ENCODE peak calls at places on chromosomes 2 and 18, in seven cellular contexts. F, E, L, K, G, W and Z are unnamed samples.

GRCh38 chr18:13232971-13233565 is 14.5 kb downstream of the LDLRAD4 start:
- DNase-seq in K (no peak), W (no peak), G (no peak), F (no peak), E (no peak), L (no peak), Z (no peak)

GRCh38 chr2:45930396-45930792 is 278.9 kb downstream of the PRKCE start:
- DNase-seq in F (peak), W (no peak), K (no peak), L (no peak), G (no peak), E (no peak), Z (no peak)

GRCh38 chr2:142980246-142981068 is 103.0 kb downstream of the KYNU start:
- DNase-seq in E (no peak), K (no peak), W (no peak), F (peak), L (no peak), G (peak), Z (no peak)

GRCh38 chr2:88059979-88060906 is 4.7 kb upstream of the KRCC1 start:
- DNase-seq in W (no peak), L (no peak), K (no peak), G (peak), F (peak), E (peak), Z (no peak)

GRCh38 chr2:28430377-28430765 is 37.7 kb downstream of the FOSL2 start:
- DNase-seq in K (no peak), E (no peak), G (no peak), W (no peak), F (no peak), L (no peak), Z (no peak)

GRCh38 chr2:47056875-47057731 is 98.0 kb downstream of the STPG4 start:
- DNase-seq in F (no peak), L (no peak), E (no peak), G (no peak), K (no peak), W (no peak), Z (no peak)

GRCh38 chr2:175535631-175536030 is 354.1 kb upstream of the ATP5MC3 start:
- DNase-seq in W (no peak), K (no peak), G (no peak), L (no peak), E (no peak), F (no peak), Z (no peak)

GRCh38 chr2:215832791-215833190 is 180.6 kb downstream of the MREG start:
- DNase-seq in F (no peak), G (no peak), W (no peak), K (no peak), E (no peak), L (no peak), Z (no peak)

GRCh38 chr2:200596774-200597173 is 11.0 kb downstream of the AOX1 start:
- DNase-seq in E (no peak), K (no peak), G (no peak), F (no peak), W (no peak), L (no peak), Z (no peak)

GRCh38 chr18:36127866-36128845 is 984 bp downstream of the SLC39A6 start:
- DNase-seq in L (no peak), G (no peak), W (no peak), F (peak), K (no peak), E (no peak), Z (no peak)

GRCh38 chr18:9404565-9405060 is 70.0 kb downstream of the TWSG1 start:
- DNase-seq in L (no peak), F (no peak), K (no peak), G (no peak), W (no peak), E (no peak), Z (no peak)

GRCh38 chr2:104434363-104434792 is 419.5 kb upstream of the POU3F3 start:
- DNase-seq in F (no peak), E (no peak), G (peak), W (no peak), L (no peak), K (no peak), Z (no peak)

GRCh38 chr18:68714356-68714706 is 577 bp downstream of the TMX3 start:
- DNase-seq in W (peak), L (no peak), K (no peak), G (no peak), F (no peak), E (no peak), Z (no peak)

GRCh38 chr2:112164876-112165275 is 26.7 kb downstream of the FBLN7 start:
- DNase-seq in G (no peak), E (no peak), F (no peak), L (no peak), K (no peak), W (no peak), Z (no peak)

GRCh38 chr2:239579081-239579480 is 178.3 kb upstream of the HDAC4 start:
- DNase-seq in W (no peak), G (no peak), F (no peak), L (no peak), E (no peak), K (no peak), Z (no peak)

GRCh38 chr18:74084184-74084583 is 63.5 kb downstream of the FBXO15 start:
- DNase-seq in E (no peak), K (no peak), W (no peak), L (no peak), F (no peak), G (no peak), Z (no peak)

GRCh38 chr2:234165421-234165820 is 114.9 kb downstream of the SPP2 start:
- DNase-seq in G (no peak), L (peak), E (no peak), F (peak), K (no peak), W (no peak), Z (no peak)

GRCh38 chr2:15640291-15640711 is 48.6 kb downstream of the DDX1 start:
- DNase-seq in G (no peak), W (no peak), K (no peak), E (no peak), F (peak), L (peak), Z (peak)

GRCh38 chr2:48287971-48288370 is 242.0 kb upstream of the STON1 start:
- DNase-seq in K (no peak), F (no peak), L (no peak), G (no peak), E (no peak), W (no peak), Z (no peak)

GRCh38 chr2:128536925-128537620 is 218.4 kb upstream of the HS6ST1 start:
- DNase-seq in E (no peak), K (no peak), W (no peak), F (peak), G (no peak), L (peak), Z (peak)

GRCh38 chr2:45178854-45179253 is 169.6 kb upstream of the SIX2 start:
- DNase-seq in L (no peak), K (no peak), F (no peak), E (no peak), W (no peak), G (no peak), Z (no peak)

GRCh38 chr2:70993689-70993986 is 1.0 kb downstream of the TEX261 start:
- DNase-seq in E (no peak), K (no peak), L (no peak), F (no peak), W (no peak), G (no peak), Z (no peak)

GRCh38 chr18:41761329-41762028 is 193.6 kb upstream of the PIK3C3 start:
- DNase-seq in W (no peak), F (peak), L (peak), G (no peak), K (no peak), E (no peak), Z (peak)

GRCh38 chr2:232643147-232643425 is 9.7 kb downstream of the EFHD1 start:
- DNase-seq in L (no peak), G (no peak), E (no peak), F (no peak), W (no peak), K (no peak), Z (no peak)

GRCh38 chr18:56221195-56222065 is 417.0 kb downstream of the TXNL1 start:
- DNase-seq in K (no peak), W (no peak), L (no peak), E (no peak), G (no peak), F (peak), Z (no peak)

GRCh38 chr2:25330273-25330672 is 11.5 kb downstream of the DNMT3A start:
- DNase-seq in E (no peak), W (no peak), F (no peak), K (no peak), L (no peak), G (no peak), Z (no peak)

GRCh38 chr2:222903234-222904220 is 42.7 kb downstream of the ACSL3 start:
- DNase-seq in F (peak), W (peak), G (no peak), E (peak), L (no peak), K (no peak), Z (peak)

GRCh38 chr2:133561045-133561852 is 7.0 kb downstream of the NCKAP5 start:
- DNase-seq in W (no peak), G (peak), F (peak), E (no peak), K (no peak), L (peak), Z (no peak)

GRCh38 chr2:233831011-233831721 is 23.2 kb downstream of the HJURP start:
- DNase-seq in E (no peak), W (no peak), F (no peak), G (peak), L (no peak), K (no peak), Z (no peak)

GRCh38 chr18:45059695-45060094 is 379.0 kb downstream of the SETBP1 start:
- DNase-seq in G (no peak), L (peak), W (no peak), F (peak), E (no peak), K (no peak), Z (peak)

GRCh38 chr2:44351088-44351487 is 10.2 kb downstream of the PREPL start:
- DNase-seq in G (no peak), F (peak), L (no peak), E (no peak), K (no peak), W (no peak), Z (no peak)

GRCh38 chr2:152556506-152556905 is 160.8 kb downstream of the PRPF40A start:
- DNase-seq in L (no peak), W (no peak), G (no peak), E (no peak), F (no peak), K (no peak), Z (no peak)

GRCh38 chr18:1252936-1253335 is 348.3 kb downstream of the ADCYAP1 start:
- DNase-seq in K (no peak), G (no peak), L (no peak), W (no peak), F (no peak), E (no peak), Z (no peak)

GRCh38 chr2:26693287-26693849 is 846 bp downstream of the KCNK3 start:
- DNase-seq in E (no peak), F (no peak), K (no peak), W (no peak), G (peak), L (no peak), Z (no peak)

GRCh38 chr2:169715379-169716228 is 18.0 kb upstream of the KLHL23 start:
- DNase-seq in L (no peak), F (no peak), K (no peak), G (peak), W (no peak), E (no peak), Z (no peak)

GRCh38 chr2:14907014-14907612 is 274.6 kb downstream of the LRATD1 start:
- DNase-seq in G (no peak), E (no peak), L (no peak), K (no peak), F (no peak), W (no peak), Z (no peak)